ENCODE peak calls at places on chromosomes 1 and 21, in five cellular contexts. L, Z, J, H and I are unnamed samples. For H3K4me1, the result is how much of the 10 kb centered on the place peaks cover.

GRCh38 chr1:200178340-200178739 is 150.8 kb downstream of the NR5A2 start:
- DNase-seq in L (no peak), Z (no peak), J (no peak), H (no peak), I (no peak)

GRCh38 chr1:234962340-234962989 is 166.2 kb downstream of the TOMM20 start:
- DNase-seq in L (no peak), Z (no peak), J (peak), H (no peak), I (peak)

GRCh38 chr1:17696417-17697301 is 58.5 kb upstream of the ACTL8 start:
- DNase-seq in L (no peak), Z (peak), J (no peak), H (no peak), I (no peak)

GRCh38 chr1:12161662-12162458 is 4.9 kb upstream of the TNFRSF1B start:
- DNase-seq in L (peak), Z (peak), J (peak), H (peak), I (no peak)

GRCh38 chr21:37670883-37671282 is 245.4 kb downstream of the KCNJ6 start:
- DNase-seq in L (peak), Z (no peak), J (no peak), H (no peak), I (no peak)

GRCh38 chr1:108129999-108130398 is 70.1 kb downstream of the SLC25A24 start:
- DNase-seq in L (no peak), Z (no peak), J (no peak), H (no peak), I (no peak)

GRCh38 chr1:211379446-211379845 is 52.8 kb downstream of the TRAF5 start:
- DNase-seq in L (no peak), Z (no peak), J (no peak), H (no peak), I (no peak)

GRCh38 chr1:232509570-232509969 is 120.4 kb downstream of the SIPA1L2 start:
- DNase-seq in L (no peak), Z (no peak), J (no peak), H (no peak), I (no peak)

GRCh38 chr1:31509124-31510072 is 66.9 kb upstream of the TINAGL1 start:
- DNase-seq in L (no peak), Z (no peak), J (peak), H (no peak), I (no peak)

GRCh38 chr1:39507230-39507928 is 15.9 kb downstream of the BMP8A start:
- DNase-seq in L (no peak), Z (no peak), J (no peak), H (peak), I (no peak)

GRCh38 chr1:17232759-17233661 is 15.9 kb upstream of the PADI3 start:
- DNase-seq in L (no peak), Z (no peak), J (no peak), H (no peak), I (no peak)

GRCh38 chr21:27715131-27715530 is 748.2 kb upstream of the ADAMTS5 start:
- DNase-seq in L (no peak), Z (no peak), J (no peak), H (no peak), I (no peak)

GRCh38 chr21:19326581-19327319 is 923.2 kb upstream of the TMPRSS15 start:
- DNase-seq in L (no peak), Z (no peak), J (no peak), H (no peak), I (no peak)

GRCh38 chr1:204941415-204942338 is 71.0 kb downstream of the NFASC start:
- DNase-seq in L (peak), Z (peak), J (peak), H (peak), I (peak)

GRCh38 chr1:38746966-38747600 is 112.5 kb downstream of the RRAGC start:
- DNase-seq in L (no peak), Z (no peak), J (no peak), H (no peak), I (no peak)

GRCh38 chr21:41926068-41926806 is 27.6 kb downstream of the C2CD2 start:
- DNase-seq in L (no peak), Z (peak), J (peak), H (no peak), I (no peak)

GRCh38 chr1:214277704-214278635 is 3.0 kb upstream of the SMYD2 start:
- DNase-seq in L (no peak), Z (no peak), J (no peak), H (no peak), I (no peak)

GRCh38 chr1:184811439-184812111 is 56.9 kb upstream of the EDEM3 start:
- DNase-seq in L (no peak), Z (no peak), J (no peak), H (no peak), I (no peak)

GRCh38 chr1:234201600-234201999 is 171.7 kb upstream of the COA6 start:
- DNase-seq in L (no peak), Z (no peak), J (no peak), H (no peak), I (no peak)

GRCh38 chr1:115642168-115643072 is 650 bp downstream of the VANGL1 start:
- DNase-seq in L (peak), Z (peak), J (peak), H (peak), I (no peak)

GRCh38 chr1:1003618-1004419 is 3.9 kb upstream of the HES4 start:
- DNase-seq in L (peak), Z (no peak), J (no peak), H (peak), I (no peak)

GRCh38 chr1:15178571-15179484 is 25.3 kb downstream of the TMEM51 start:
- DNase-seq in L (no peak), Z (peak), J (peak), H (no peak), I (no peak)

GRCh38 chr1:21893046-21893805 is 43.9 kb downstream of the HSPG2 start:
- DNase-seq in L (peak), Z (no peak), J (no peak), H (peak), I (no peak)

GRCh38 chr1:206508956-206509355 is 1.6 kb downstream of the RASSF5 start:
- DNase-seq in L (no peak), Z (peak), J (no peak), H (peak), I (no peak)

GRCh38 chr1:206506803-206507394 is 432 bp upstream of the RASSF5 start:
- DNase-seq in L (peak), Z (peak), J (no peak), H (peak), I (no peak)

GRCh38 chr1:206507395-206508129 is at the start of gene RASSF5:
- DNase-seq in L (peak), Z (peak), J (peak), H (peak), I (peak)

GRCh38 chr1:206509612-206510257 is 2.4 kb downstream of the RASSF5 start:
- DNase-seq in L (no peak), Z (no peak), J (no peak), H (no peak), I (no peak)

GRCh38 chr1:206508130-206508884 is 976 bp downstream of the RASSF5 start:
- DNase-seq in L (no peak), Z (no peak), J (no peak), H (no peak), I (no peak)
- H3K4me1 ChIP-seq in L (under half), Z (under half), J (under half), H (under half), I (under half)

DNA sequence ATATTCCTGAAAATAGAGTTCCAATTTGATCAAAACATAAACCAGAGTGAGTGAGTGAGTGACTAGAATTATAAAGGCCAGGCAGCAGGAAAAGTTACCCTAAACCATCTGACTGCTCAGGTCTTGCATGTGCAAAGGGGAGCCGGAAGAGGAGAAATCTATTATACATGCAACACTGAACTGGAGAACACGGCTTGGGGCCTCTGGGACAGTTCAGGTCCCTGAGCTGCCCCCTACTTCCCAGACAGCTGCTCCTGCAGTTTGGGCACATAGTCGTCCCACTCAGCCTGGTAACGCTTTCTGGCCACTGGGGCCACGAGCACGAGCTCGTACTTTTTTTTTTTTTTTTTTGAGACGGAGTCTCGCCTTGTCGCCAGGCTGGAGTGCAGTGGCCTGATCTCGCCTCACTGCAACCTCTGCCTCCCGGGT is 40.1 kb downstream of the PTPRC start:
- DNase-seq in L (peak), Z (no peak), J (no peak), H (peak), I (peak)
- H3K4me1 ChIP-seq in L (under half), Z (under half), J (under half), H (half or more), I (half or more)

GRCh38 chr1:203278087-203278884 is 27.0 kb upstream of the BTG2 start:
- DNase-seq in L (peak), Z (peak), J (peak), H (peak), I (peak)
- H3K4me1 ChIP-seq in L (under half), Z (under half), J (under half), H (under half), I (under half)

GRCh38 chr1:64043328-64043727 is 160.1 kb upstream of the UBE2U start:
- DNase-seq in L (no peak), Z (no peak), J (no peak), H (no peak), I (no peak)

GRCh38 chr1:64038965-64039926 is 164.2 kb upstream of the UBE2U start:
- DNase-seq in L (no peak), Z (peak), J (peak), H (no peak), I (no peak)

GRCh38 chr1:64043976-64044375 is 159.4 kb upstream of the UBE2U start:
- DNase-seq in L (no peak), Z (no peak), J (no peak), H (no peak), I (no peak)

GRCh38 chr1:64042331-64043100 is 160.9 kb upstream of the UBE2U start:
- DNase-seq in L (no peak), Z (peak), J (no peak), H (no peak), I (no peak)

GRCh38 chr1:64041366-64042131 is 161.9 kb upstream of the UBE2U start:
- DNase-seq in L (no peak), Z (no peak), J (no peak), H (no peak), I (no peak)
- H3K4me1 ChIP-seq in L (under half), Z (under half), J (under half), H (under half), I (under half)

DNA sequence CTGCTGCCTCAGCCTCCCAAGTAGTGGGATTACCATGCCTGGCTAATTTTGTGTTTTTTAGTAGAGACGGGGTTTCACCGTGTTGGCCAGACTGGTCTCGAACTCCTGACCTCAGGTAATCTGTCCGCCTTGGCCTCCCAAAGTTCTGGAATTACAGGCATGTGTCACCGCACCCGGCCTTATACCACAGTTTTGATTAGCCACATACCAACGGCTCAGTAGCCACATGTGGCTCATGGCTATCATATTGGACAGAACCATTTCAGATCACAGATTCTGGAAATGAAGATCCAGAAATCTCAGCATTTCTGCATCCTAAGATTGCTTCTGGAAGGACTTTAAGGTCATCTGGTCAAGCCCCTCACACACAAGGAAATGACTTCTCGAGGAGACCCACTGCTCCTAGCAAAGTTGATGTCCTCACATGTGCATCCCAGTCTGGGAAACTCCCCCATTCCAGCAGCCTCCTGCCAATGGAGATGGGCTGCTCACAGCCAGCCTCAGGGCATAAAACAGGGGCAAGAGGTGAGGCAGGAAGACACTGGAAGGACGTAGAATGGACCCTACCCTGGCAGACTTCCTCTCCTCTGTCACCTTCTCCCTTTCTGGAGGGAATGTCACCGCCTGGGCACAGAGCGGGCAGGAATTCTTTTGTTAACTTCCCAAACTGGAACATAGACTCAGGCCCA is 17.5 kb upstream of the CITED4 start:
- DNase-seq in L (no peak), Z (no peak), J (no peak), H (no peak), I (no peak)
- H3K4me1 ChIP-seq in L (under half), Z (under half), J (under half), H (under half), I (under half)

DNA sequence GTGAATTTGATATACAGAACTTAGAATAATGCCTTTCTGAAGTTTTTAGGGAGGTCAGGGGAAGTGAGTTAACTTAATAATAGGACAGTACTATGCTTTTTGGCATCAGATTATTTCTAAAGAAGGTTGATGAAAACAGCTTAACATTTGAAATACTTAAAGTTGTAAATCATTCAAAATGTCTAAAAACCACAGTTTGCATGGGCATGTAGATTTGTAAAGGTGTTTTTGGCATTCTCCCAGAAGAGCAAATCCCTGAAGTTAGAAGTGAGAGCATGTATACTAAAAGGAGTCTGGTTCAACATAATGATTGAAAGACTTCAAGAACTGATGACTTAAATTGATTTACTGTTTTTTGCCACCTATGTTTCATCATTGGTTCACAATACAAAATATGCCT is 6.7 kb downstream of the DR1 start:
- DNase-seq in L (no peak), Z (no peak), J (no peak), H (no peak), I (no peak)
- H3K4me1 ChIP-seq in L (under half), Z (under half), J (under half), H (half or more), I (under half)

DNA sequence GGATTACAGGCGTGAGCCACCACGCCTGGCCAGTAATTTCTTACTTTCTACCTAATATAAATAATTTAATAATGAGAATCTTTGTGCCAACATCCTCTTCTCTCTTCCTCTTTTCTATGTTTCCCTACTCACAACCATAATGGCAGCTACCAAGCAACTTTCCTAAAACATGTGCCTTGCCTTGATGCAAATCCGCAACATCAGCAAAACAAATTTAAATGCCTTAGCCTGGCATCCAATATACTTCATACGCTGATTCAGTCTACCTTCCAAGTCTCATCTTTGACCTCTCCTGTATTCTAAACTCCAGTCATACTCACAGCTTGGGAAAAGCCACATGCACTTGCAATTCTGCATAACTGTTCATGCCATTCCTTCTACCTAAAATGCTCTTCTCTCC is 141.0 kb downstream of the TGFB2 start:
- DNase-seq in L (no peak), Z (no peak), J (no peak), H (no peak), I (no peak)
- H3K4me1 ChIP-seq in L (under half), Z (under half), J (under half), H (under half), I (under half)

GRCh38 chr1:37475380-37476086 is 1.2 kb downstream of the ZC3H12A start:
- DNase-seq in L (peak), Z (no peak), J (no peak), H (peak), I (no peak)
- H3K4me1 ChIP-seq in L (half or more), Z (half or more), J (under half), H (half or more), I (half or more)